ENCODE peak calls at places on chromosomes 5 and 9, in six cellular contexts. L, I, P, Y, R and W are unnamed samples.

GRCh38 chr5:38424237-38425080 is 132.0 kb downstream of the LIFR start:
- DNase-seq in L (no peak), I (no peak), P (no peak), Y (no peak), R (no peak), W (no peak)

GRCh38 chr5:107124376-107124775 is 546.4 kb downstream of the EFNA5 start:
- DNase-seq in L (no peak), I (no peak), P (no peak), Y (no peak), R (no peak), W (no peak)

GRCh38 chr9:32424616-32425015 is 40.2 kb downstream of the ACO1 start:
- DNase-seq in L (no peak), I (peak), P (no peak), Y (peak), R (no peak), W (no peak)

GRCh38 chr9:134640491-134641172 is 971 bp upstream of the COL5A1 start:
- DNase-seq in L (peak), I (no peak), P (no peak), Y (no peak), R (no peak), W (no peak)

GRCh38 chr9:117744856-117745389 is 40.7 kb downstream of the TLR4 start:
- DNase-seq in L (no peak), I (no peak), P (peak), Y (peak), R (peak), W (peak)

GRCh38 chr5:96823900-96824351 is 16.2 kb upstream of the ERAP1 start:
- DNase-seq in L (peak), I (peak), P (no peak), Y (peak), R (peak), W (no peak)

GRCh38 chr5:131423056-131423455 is 159.2 kb downstream of the CDC42SE2 start:
- DNase-seq in L (peak), I (no peak), P (no peak), Y (peak), R (peak), W (no peak)

GRCh38 chr9:13857521-13857920 is 456.4 kb downstream of the NFIB start:
- DNase-seq in L (peak), I (no peak), P (no peak), Y (no peak), R (no peak), W (no peak)

GRCh38 chr9:82124090-82124489 is 135.5 kb downstream of the SPATA31D1 start:
- DNase-seq in L (peak), I (no peak), P (no peak), Y (peak), R (no peak), W (no peak)

GRCh38 chr5:135007305-135007704 is 26.7 kb downstream of the PITX1 start:
- DNase-seq in L (no peak), I (no peak), P (peak), Y (no peak), R (peak), W (peak)

GRCh38 chr9:105051897-105052296 is 123.9 kb upstream of the ABCA1 start:
- DNase-seq in L (no peak), I (no peak), P (no peak), Y (no peak), R (no peak), W (no peak)

GRCh38 chr9:87093777-87094176 is 146.5 kb upstream of the GAS1 start:
- DNase-seq in L (no peak), I (no peak), P (no peak), Y (no peak), R (no peak), W (no peak)

GRCh38 chr5:68452286-68452685 is 236.7 kb downstream of the PIK3R1 start:
- DNase-seq in L (no peak), I (no peak), P (no peak), Y (no peak), R (no peak), W (no peak)

GRCh38 chr9:110578896-110579752 is at the start of gene SVEP1:
- DNase-seq in L (peak), I (no peak), P (peak), Y (peak), R (peak), W (no peak)

GRCh38 chr9:76558465-76558864 is 99.5 kb downstream of the GCNT1 start:
- DNase-seq in L (no peak), I (no peak), P (no peak), Y (no peak), R (no peak), W (no peak)

GRCh38 chr9:29691758-29692407 is 2118.6 kb upstream of the C9orf72 start:
- DNase-seq in L (peak), I (no peak), P (no peak), Y (peak), R (peak), W (no peak)

GRCh38 chr5:34806532-34806931 is 32.4 kb upstream of the TTC23L start:
- DNase-seq in L (no peak), I (no peak), P (no peak), Y (no peak), R (no peak), W (no peak)

GRCh38 chr5:1133510-1134255 is 21.8 kb upstream of the SLC12A7 start:
- DNase-seq in L (no peak), I (no peak), P (no peak), Y (no peak), R (no peak), W (no peak)

GRCh38 chr5:154390096-154390495 is 55.7 kb upstream of the SAP30L start:
- DNase-seq in L (peak), I (no peak), P (no peak), Y (peak), R (no peak), W (no peak)

GRCh38 chr5:40781843-40782409 is 16.2 kb downstream of the PRKAA1 start:
- DNase-seq in L (peak), I (no peak), P (no peak), Y (peak), R (no peak), W (no peak)

GRCh38 chr5:14718778-14719177 is 54.3 kb downstream of the OTULIN start:
- DNase-seq in L (no peak), I (no peak), P (no peak), Y (no peak), R (no peak), W (no peak)

GRCh38 chr5:14685757-14686156 is 21.2 kb downstream of the OTULIN start:
- DNase-seq in L (peak), I (peak), P (no peak), Y (peak), R (peak), W (no peak)

GRCh38 chr9:109482391-109482916 is 15.7 kb downstream of the PTPN3 start:
- DNase-seq in L (no peak), I (no peak), P (no peak), Y (no peak), R (no peak), W (no peak)

GRCh38 chr9:6955251-6955921 is 197.6 kb downstream of the KDM4C start:
- DNase-seq in L (peak), I (no peak), P (no peak), Y (peak), R (no peak), W (no peak)

GRCh38 chr5:124210106-124210918 is 536.1 kb downstream of the ZNF608 start:
- DNase-seq in L (no peak), I (no peak), P (no peak), Y (no peak), R (no peak), W (no peak)

GRCh38 chr5:139640432-139641115 is 7.6 kb upstream of the CXXC5 start:
- DNase-seq in L (no peak), I (no peak), P (no peak), Y (no peak), R (peak), W (no peak)

GRCh38 chr5:77859306-77859705 is 83.2 kb upstream of the TBCA start:
- DNase-seq in L (peak), I (no peak), P (no peak), Y (peak), R (no peak), W (no peak)

GRCh38 chr5:132497488-132497997 is 7.0 kb upstream of the IRF1 start:
- DNase-seq in L (peak), I (peak), P (peak), Y (peak), R (peak), W (no peak)

GRCh38 chr9:127417130-127418036 is 6.8 kb upstream of the ZNF79 start:
- DNase-seq in L (peak), I (peak), P (no peak), Y (peak), R (peak), W (no peak)

GRCh38 chr5:39381376-39381775 is 17.1 kb upstream of the C9 start:
- DNase-seq in L (no peak), I (peak), P (no peak), Y (no peak), R (no peak), W (no peak)

GRCh38 chr5:81165493-81166119 is 67.5 kb upstream of the CKMT2 start:
- DNase-seq in L (peak), I (peak), P (peak), Y (peak), R (peak), W (peak)
- TF ChIP-seq CTCF in L (peak), I (peak), P (peak), Y (peak), R (peak), W (peak)

GRCh38 chr5:157821822-157822622 is 36.9 kb downstream of the CLINT1 start:
- DNase-seq in L (no peak), I (no peak), P (no peak), Y (no peak), R (no peak), W (no peak)

GRCh38 chr5:157828949-157829639 is 29.9 kb downstream of the CLINT1 start:
- DNase-seq in L (no peak), I (no peak), P (no peak), Y (no peak), R (peak), W (no peak)

GRCh38 chr5:157823655-157824054 is 35.3 kb downstream of the CLINT1 start:
- DNase-seq in L (no peak), I (no peak), P (no peak), Y (no peak), R (no peak), W (no peak)

GRCh38 chr5:157828031-157828948 is 30.7 kb downstream of the CLINT1 start:
- DNase-seq in L (peak), I (no peak), P (no peak), Y (peak), R (no peak), W (no peak)

DNA sequence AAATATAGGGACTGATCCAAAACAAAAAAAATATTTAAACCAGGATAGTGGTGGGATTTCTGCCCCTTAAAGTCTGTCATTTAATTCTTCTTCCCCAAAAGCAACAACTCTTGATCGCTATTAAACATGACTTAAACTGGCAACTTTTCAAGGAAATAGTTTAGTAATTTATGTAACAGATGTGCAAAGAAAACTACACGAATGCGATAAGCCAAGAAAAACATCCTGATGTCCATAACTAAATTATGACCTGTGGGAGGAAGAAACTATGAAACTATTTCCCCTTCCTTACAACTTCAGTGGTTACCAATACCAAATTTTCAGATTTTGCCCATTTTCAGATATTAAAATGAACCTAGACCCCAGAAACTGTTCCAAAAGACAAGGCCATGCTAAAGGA is 31.5 kb downstream of the CLINT1 start:
- DNase-seq in L (peak), I (no peak), P (no peak), Y (peak), R (no peak), W (no peak)
- TF ChIP-seq CTCF in L (no peak), I (no peak), P (no peak), Y (no peak), R (no peak), W (no peak)

GRCh38 chr5:148457183-148457620 is 73.4 kb downstream of the FBXO38 start:
- DNase-seq in L (no peak), I (no peak), P (no peak), Y (no peak), R (peak), W (no peak)
- TF ChIP-seq CTCF in L (peak), I (peak), P (peak), Y (peak), R (peak), W (peak)

GRCh38 chr5:160460377-160461049 is 38.9 kb downstream of the PTTG1 start:
- DNase-seq in L (no peak), I (no peak), P (no peak), Y (no peak), R (no peak), W (no peak)
- TF ChIP-seq CTCF in L (peak), I (no peak), P (no peak), Y (peak), R (peak), W (no peak)

DNA sequence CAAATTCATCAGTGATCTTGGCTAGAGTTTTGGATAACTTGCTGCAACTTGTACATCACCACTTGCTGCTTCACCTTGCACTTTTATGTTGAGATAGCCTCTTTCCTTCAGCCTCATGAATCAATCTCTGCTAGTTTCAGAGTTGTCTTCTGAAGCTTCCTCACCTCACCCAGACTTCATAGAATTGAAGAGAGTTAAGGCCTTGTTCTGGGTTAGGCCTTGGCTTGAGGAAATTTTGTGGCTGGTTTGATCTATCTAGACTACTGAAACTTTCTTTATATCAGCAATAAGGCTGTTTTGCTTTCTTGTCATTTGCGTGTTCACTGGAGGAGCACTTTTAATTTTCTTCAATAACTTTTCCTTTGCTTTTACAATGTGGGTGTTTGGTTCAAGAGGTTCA is 12.8 kb downstream of the FER start:
- DNase-seq in L (no peak), I (no peak), P (no peak), Y (no peak), R (no peak), W (no peak)
- TF ChIP-seq CTCF in L (no peak), I (no peak), P (no peak), Y (no peak), R (no peak), W (no peak)

GRCh38 chr5:30850871-30851270 is 342.6 kb upstream of the CDH6 start:
- DNase-seq in L (no peak), I (no peak), P (no peak), Y (no peak), R (no peak), W (no peak)

GRCh38 chr5:30853158-30853557 is 340.3 kb upstream of the CDH6 start:
- DNase-seq in L (no peak), I (no peak), P (no peak), Y (no peak), R (no peak), W (no peak)

GRCh38 chr5:30856242-30856641 is 337.2 kb upstream of the CDH6 start:
- DNase-seq in L (no peak), I (no peak), P (no peak), Y (no peak), R (no peak), W (no peak)
- TF ChIP-seq CTCF in L (no peak), I (no peak), P (no peak), Y (no peak), R (no peak), W (no peak)